ENCODE peak calls at places on chromosomes 16 and 17, in six cellular contexts. One of them, this sample, is unnamed.

GRCh38 chr17:80220709-80221215 is 535 bp downstream of the SLC26A11 start:
- DNase-seq in heart right ventricle: no peak
- DNase-seq in cardiac fibroblast: peak
- DNase-seq in NT2/D1: no peak
- DNase-seq in aorta: no peak
- DNase-seq in NCI-H1048: no peak
- DNase-seq in this sample: no peak

GRCh38 chr16:72637306-72637705 is 410.6 kb downstream of the ZFHX3 start:
- DNase-seq in heart right ventricle: no peak
- DNase-seq in cardiac fibroblast: peak
- DNase-seq in NCI-H1048: no peak
- DNase-seq in NT2/D1: no peak
- DNase-seq in aorta: no peak
- DNase-seq in this sample: no peak

GRCh38 chr16:47584464-47585225 is 123.5 kb downstream of the PHKB start:
- DNase-seq in cardiac fibroblast: no peak
- DNase-seq in aorta: no peak
- DNase-seq in heart right ventricle: no peak
- DNase-seq in NCI-H1048: no peak
- DNase-seq in NT2/D1: no peak
- DNase-seq in this sample: no peak

GRCh38 chr17:37770631-37771518 is 26.0 kb upstream of the HNF1B start:
- DNase-seq in NCI-H1048: peak
- DNase-seq in heart right ventricle: peak
- DNase-seq in aorta: peak
- DNase-seq in NT2/D1: peak
- DNase-seq in cardiac fibroblast: peak
- DNase-seq in this sample: peak

GRCh38 chr16:56824335-56824734 is 40.7 kb upstream of the SLC12A3 start:
- DNase-seq in aorta: no peak
- DNase-seq in NCI-H1048: no peak
- DNase-seq in heart right ventricle: no peak
- DNase-seq in NT2/D1: no peak
- DNase-seq in cardiac fibroblast: no peak
- DNase-seq in this sample: no peak

GRCh38 chr17:42289863-42290165 is 1.5 kb downstream of the STAT5A start:
- DNase-seq in NT2/D1: no peak
- DNase-seq in cardiac fibroblast: no peak
- DNase-seq in heart right ventricle: no peak
- DNase-seq in aorta: no peak
- DNase-seq in NCI-H1048: no peak
- DNase-seq in this sample: no peak

GRCh38 chr17:40953876-40954275 is 12.9 kb downstream of the KRT39 start:
- DNase-seq in NCI-H1048: no peak
- DNase-seq in aorta: no peak
- DNase-seq in cardiac fibroblast: peak
- DNase-seq in NT2/D1: no peak
- DNase-seq in heart right ventricle: no peak
- DNase-seq in this sample: no peak

GRCh38 chr17:76467366-76467765 is at the start of gene AANAT:
- DNase-seq in aorta: no peak
- DNase-seq in heart right ventricle: no peak
- DNase-seq in NCI-H1048: no peak
- DNase-seq in cardiac fibroblast: no peak
- DNase-seq in NT2/D1: no peak
- DNase-seq in this sample: peak

GRCh38 chr17:19520641-19521040 is 13.0 kb upstream of the SLC47A1 start:
- DNase-seq in cardiac fibroblast: no peak
- DNase-seq in NT2/D1: no peak
- DNase-seq in heart right ventricle: no peak
- DNase-seq in aorta: no peak
- DNase-seq in NCI-H1048: no peak
- DNase-seq in this sample: no peak

GRCh38 chr16:49788936-49789335 is 67.0 kb downstream of the ZNF423 start:
- DNase-seq in NT2/D1: no peak
- DNase-seq in aorta: no peak
- DNase-seq in NCI-H1048: no peak
- DNase-seq in heart right ventricle: no peak
- DNase-seq in cardiac fibroblast: no peak
- DNase-seq in this sample: no peak

GRCh38 chr17:37797206-37797605 is 52.3 kb upstream of the HNF1B start:
- DNase-seq in heart right ventricle: no peak
- DNase-seq in aorta: no peak
- DNase-seq in NCI-H1048: no peak
- DNase-seq in cardiac fibroblast: peak
- DNase-seq in NT2/D1: no peak
- DNase-seq in this sample: no peak

GRCh38 chr16:3256876-3257465 is 538 bp upstream of the MEFV start:
- DNase-seq in NCI-H1048: no peak
- DNase-seq in NT2/D1: no peak
- DNase-seq in heart right ventricle: no peak
- DNase-seq in cardiac fibroblast: peak
- DNase-seq in aorta: no peak
- DNase-seq in this sample: no peak

GRCh38 chr16:10121496-10121895 is 60.7 kb downstream of the GRIN2A start:
- DNase-seq in NT2/D1: no peak
- DNase-seq in heart right ventricle: no peak
- DNase-seq in aorta: no peak
- DNase-seq in NCI-H1048: no peak
- DNase-seq in cardiac fibroblast: no peak
- DNase-seq in this sample: no peak

GRCh38 chr17:80769936-80770625 is 221.6 kb upstream of the CHMP6 start:
- DNase-seq in cardiac fibroblast: no peak
- DNase-seq in heart right ventricle: no peak
- DNase-seq in NCI-H1048: no peak
- DNase-seq in aorta: no peak
- DNase-seq in NT2/D1: no peak
- DNase-seq in this sample: no peak

GRCh38 chr16:28569968-28570752 is 16.4 kb downstream of the SGF29 start:
- DNase-seq in NCI-H1048: no peak
- DNase-seq in cardiac fibroblast: no peak
- DNase-seq in heart right ventricle: no peak
- DNase-seq in NT2/D1: no peak
- DNase-seq in aorta: no peak
- DNase-seq in this sample: no peak

GRCh38 chr17:80892900-80893603 is 98.6 kb upstream of the CHMP6 start:
- DNase-seq in cardiac fibroblast: peak
- DNase-seq in aorta: peak
- DNase-seq in NCI-H1048: no peak
- DNase-seq in NT2/D1: no peak
- DNase-seq in heart right ventricle: no peak
- DNase-seq in this sample: no peak

GRCh38 chr17:79026345-79027273 is 2.6 kb downstream of the C1QTNF1 start:
- DNase-seq in NT2/D1: no peak
- DNase-seq in heart right ventricle: peak
- DNase-seq in aorta: peak
- DNase-seq in cardiac fibroblast: peak
- DNase-seq in NCI-H1048: no peak
- DNase-seq in this sample: no peak

GRCh38 chr16:30539000-30539964 is 4.6 kb upstream of the ZNF747 start:
- DNase-seq in heart right ventricle: peak
- DNase-seq in NCI-H1048: no peak
- DNase-seq in NT2/D1: no peak
- DNase-seq in cardiac fibroblast: no peak
- DNase-seq in aorta: no peak
- DNase-seq in this sample: no peak

GRCh38 chr16:6066601-6067000 is 969.0 kb upstream of the EEF2KMT start:
- DNase-seq in NT2/D1: no peak
- DNase-seq in aorta: no peak
- DNase-seq in heart right ventricle: no peak
- DNase-seq in cardiac fibroblast: no peak
- DNase-seq in NCI-H1048: no peak
- DNase-seq in this sample: no peak

GRCh38 chr17:65092262-65092661 is 35.7 kb upstream of the GNA13 start:
- DNase-seq in NT2/D1: no peak
- DNase-seq in aorta: no peak
- DNase-seq in heart right ventricle: no peak
- DNase-seq in NCI-H1048: no peak
- DNase-seq in cardiac fibroblast: peak
- DNase-seq in this sample: no peak

GRCh38 chr16:9169094-9169493 is 77.7 kb downstream of the HAPSTR1 start:
- DNase-seq in NCI-H1048: no peak
- DNase-seq in aorta: no peak
- DNase-seq in NT2/D1: no peak
- DNase-seq in heart right ventricle: no peak
- DNase-seq in cardiac fibroblast: no peak
- DNase-seq in this sample: no peak

GRCh38 chr16:57475711-57476339 is 10.5 kb downstream of the DOK4 start:
- DNase-seq in cardiac fibroblast: peak
- DNase-seq in NT2/D1: peak
- DNase-seq in aorta: no peak
- DNase-seq in NCI-H1048: no peak
- DNase-seq in heart right ventricle: no peak
- DNase-seq in this sample: peak

GRCh38 chr17:35069311-35069710 is 5.8 kb upstream of the RFFL start:
- DNase-seq in cardiac fibroblast: peak
- DNase-seq in NT2/D1: no peak
- DNase-seq in heart right ventricle: no peak
- DNase-seq in aorta: no peak
- DNase-seq in NCI-H1048: no peak
- DNase-seq in this sample: no peak

GRCh38 chr16:56793504-56793903 is 63.6 kb downstream of the NUP93 start:
- DNase-seq in cardiac fibroblast: peak
- DNase-seq in heart right ventricle: no peak
- DNase-seq in aorta: no peak
- DNase-seq in NCI-H1048: no peak
- DNase-seq in NT2/D1: no peak
- DNase-seq in this sample: no peak

GRCh38 chr16:84045001-84045817 is 2.6 kb upstream of the SLC38A8 start:
- DNase-seq in aorta: peak
- DNase-seq in cardiac fibroblast: no peak
- DNase-seq in NT2/D1: no peak
- DNase-seq in heart right ventricle: no peak
- DNase-seq in NCI-H1048: no peak
- DNase-seq in this sample: no peak

GRCh38 chr17:55440391-55440790 is 18.8 kb upstream of the MMD start:
- DNase-seq in NCI-H1048: no peak
- DNase-seq in cardiac fibroblast: no peak
- DNase-seq in heart right ventricle: no peak
- DNase-seq in aorta: no peak
- DNase-seq in NT2/D1: no peak
- DNase-seq in this sample: no peak

GRCh38 chr16:82004651-82005490 is 6.4 kb downstream of the SDR42E1 start:
- DNase-seq in aorta: no peak
- DNase-seq in heart right ventricle: no peak
- DNase-seq in NCI-H1048: no peak
- DNase-seq in NT2/D1: no peak
- DNase-seq in cardiac fibroblast: no peak
- DNase-seq in this sample: no peak

GRCh38 chr16:83116274-83116892 is 489.6 kb downstream of the CDH13 start:
- DNase-seq in aorta: no peak
- DNase-seq in cardiac fibroblast: no peak
- DNase-seq in NT2/D1: no peak
- DNase-seq in heart right ventricle: no peak
- DNase-seq in NCI-H1048: no peak
- DNase-seq in this sample: peak

GRCh38 chr17:7873051-7873450 is 15.2 kb downstream of the CYB5D1 start:
- DNase-seq in cardiac fibroblast: peak
- DNase-seq in aorta: no peak
- DNase-seq in NT2/D1: no peak
- DNase-seq in NCI-H1048: no peak
- DNase-seq in heart right ventricle: no peak
- DNase-seq in this sample: no peak

GRCh38 chr17:74211141-74211928 is 2.0 kb upstream of the TTYH2 start:
- DNase-seq in NCI-H1048: no peak
- DNase-seq in heart right ventricle: no peak
- DNase-seq in aorta: no peak
- DNase-seq in cardiac fibroblast: no peak
- DNase-seq in NT2/D1: no peak
- DNase-seq in this sample: peak

GRCh38 chr16:89720520-89720858 is 209 bp downstream of the VPS9D1 start:
- DNase-seq in aorta: no peak
- DNase-seq in NCI-H1048: no peak
- DNase-seq in heart right ventricle: peak
- DNase-seq in NT2/D1: no peak
- DNase-seq in cardiac fibroblast: no peak
- DNase-seq in this sample: peak

GRCh38 chr17:28725166-28725659 is 820 bp downstream of the TLCD1 start:
- DNase-seq in NT2/D1: no peak
- DNase-seq in aorta: no peak
- DNase-seq in heart right ventricle: no peak
- DNase-seq in cardiac fibroblast: peak
- DNase-seq in NCI-H1048: no peak
- DNase-seq in this sample: peak

GRCh38 chr17:44757918-44758413 is 822 bp upstream of the ADAM11 start:
- DNase-seq in aorta: no peak
- DNase-seq in cardiac fibroblast: no peak
- DNase-seq in NT2/D1: no peak
- DNase-seq in heart right ventricle: no peak
- DNase-seq in NCI-H1048: no peak
- DNase-seq in this sample: no peak

GRCh38 chr17:2962729-2963128 is 100.7 kb downstream of the OR1D5 start:
- DNase-seq in aorta: no peak
- DNase-seq in heart right ventricle: no peak
- DNase-seq in cardiac fibroblast: no peak
- DNase-seq in NCI-H1048: no peak
- DNase-seq in NT2/D1: no peak
- DNase-seq in this sample: peak

GRCh38 chr17:32443827-32444300 is 446 bp upstream of the PSMD11 start:
- DNase-seq in heart right ventricle: no peak
- DNase-seq in cardiac fibroblast: no peak
- DNase-seq in aorta: no peak
- DNase-seq in NCI-H1048: no peak
- DNase-seq in NT2/D1: no peak
- DNase-seq in this sample: no peak

GRCh38 chr17:59634632-59635561 is 15.2 kb downstream of the CLTC start:
- DNase-seq in NT2/D1: no peak
- DNase-seq in aorta: no peak
- DNase-seq in NCI-H1048: no peak
- DNase-seq in cardiac fibroblast: peak
- DNase-seq in heart right ventricle: no peak
- DNase-seq in this sample: no peak

GRCh38 chr17:35796942-35797341 is 1.5 kb upstream of the MMP28 start:
- DNase-seq in cardiac fibroblast: no peak
- DNase-seq in NCI-H1048: no peak
- DNase-seq in aorta: no peak
- DNase-seq in NT2/D1: no peak
- DNase-seq in heart right ventricle: no peak
- DNase-seq in this sample: no peak

This sample was measured in H9.